ENCODE peak calls at places on chromosomes 4 and X, in six cellular contexts. K is adrenal gland, N is tibial nerve, J is ovary, X is breast epithelium, R is upper lobe of left lung. V is an unnamed sample.

GRCh38 chrX:149453911-149454820 is 50.9 kb downstream of the IDS start:
- DNase-seq in R (no peak), N (no peak), J (no peak), X (no peak), K (no peak), V (no peak)

GRCh38 chr4:123984881-123985280 is 588.3 kb downstream of the SPRY1 start:
- DNase-seq in N (no peak), K (no peak), J (peak; percentile 34), R (no peak), X (no peak), V (no peak)

GRCh38 chr4:121138014-121138413 is 26.1 kb downstream of the TNIP3 start:
- DNase-seq in R (no peak), K (no peak), N (no peak), J (no peak), X (no peak), V (no peak)

GRCh38 chrX:49701948-49702347 is 6.2 kb upstream of the PAGE1 start:
- DNase-seq in R (no peak), N (no peak), K (no peak), J (no peak), X (no peak), V (no peak)

GRCh38 chr4:84971319-84971932 is 4.9 kb upstream of the WDFY3 start:
- DNase-seq in K (no peak), X (no peak), J (no peak), N (no peak), R (no peak), V (no peak)

GRCh38 chrX:67604979-67605703 is 61.3 kb downstream of the AR start:
- DNase-seq in J (no peak), R (no peak), X (no peak), K (no peak), N (no peak), V (no peak)

GRCh38 chr4:16916719-16917337 is 18.4 kb upstream of the LDB2 start:
- DNase-seq in J (no peak), N (peak; percentile 35), K (peak; percentile 37), R (peak; percentile 37), X (no peak), V (peak; percentile 84)

GRCh38 chr4:84901745-84902283 is 64.7 kb downstream of the WDFY3 start:
- DNase-seq in K (no peak), X (no peak), N (no peak), J (no peak), R (no peak), V (no peak)

GRCh38 chr4:985123-985830 is 1.6 kb upstream of the IDUA start:
- DNase-seq in X (peak; percentile 80), N (peak; percentile 38), R (peak; percentile 89), J (no peak), K (peak; percentile 79), V (no peak)

GRCh38 chrX:13966071-13966850 is 63.4 kb downstream of the GEMIN8 start:
- DNase-seq in J (no peak), R (no peak), K (no peak), X (no peak), N (no peak), V (no peak)

GRCh38 chrX:81728622-81729021 is 526.7 kb downstream of the SH3BGRL start:
- DNase-seq in R (no peak), J (no peak), K (no peak), N (no peak), X (no peak), V (no peak)
- H3K9me3 ChIP-seq in R (peaks cover 31% of the 10 kb centered on the region), J (no peaks in the 10 kb centered on the region), K (no peaks in the 10 kb centered on the region), N (peaks cover 5% of the 10 kb centered on the region), X (peaks cover 15% of the 10 kb centered on the region), V (no peaks in the 10 kb centered on the region)

GRCh38 chr4:165112258-165113156 is at the start of gene TMEM192:
- DNase-seq in N (peak; percentile 92), X (peak; percentile 95), J (peak; percentile 95), K (peak; percentile 95), R (peak; percentile 97), V (peak; percentile 97)
- TF ChIP-seq POLR2A in N (no peak), X (peak; percentile 79), J (peak; percentile 42), K (peak; percentile 49), R (peak; percentile 71), V (peak; percentile 55)

GRCh38 chr4:3511187-3511586 is 21.0 kb downstream of the LRPAP1 start:
- DNase-seq in N (no peak), X (no peak), J (no peak), K (no peak), R (no peak), V (no peak)

GRCh38 chr4:3512279-3512678 is 19.9 kb downstream of the LRPAP1 start:
- DNase-seq in J (no peak), R (no peak), K (no peak), X (no peak), N (no peak), V (no peak)

GRCh38 chr4:3514221-3514780 is 17.9 kb downstream of the LRPAP1 start:
- DNase-seq in N (no peak), X (no peak), J (no peak), K (no peak), R (no peak), V (no peak)

GRCh38 chr4:3513807-3514206 is 18.4 kb downstream of the LRPAP1 start:
- DNase-seq in K (no peak), J (no peak), X (no peak), N (no peak), R (no peak), V (no peak)

GRCh38 chr4:3512719-3513118 is 19.5 kb downstream of the LRPAP1 start:
- DNase-seq in R (no peak), J (no peak), N (no peak), X (no peak), K (no peak), V (no peak)
- H3K36me3 ChIP-seq in R (peaks cover 58% of the 10 kb centered on the region), J (no peaks in the 10 kb centered on the region), N (peaks cover 26% of the 10 kb centered on the region), X (peaks cover 20% of the 10 kb centered on the region), K (peaks cover 76% of the 10 kb centered on the region), V (no peaks in the 10 kb centered on the region)

GRCh38 chr4:170214101-170214500 is 124.3 kb upstream of the AADAT start:
- DNase-seq in K (no peak), J (no peak), N (no peak), R (no peak), X (no peak), V (no peak)
- H3K9me3 ChIP-seq in K (no peaks in the 10 kb centered on the region), J (no peaks in the 10 kb centered on the region), N (peaks cover 45% of the 10 kb centered on the region), R (peaks cover 11% of the 10 kb centered on the region), X (peaks cover 12% of the 10 kb centered on the region), V (no peaks in the 10 kb centered on the region)